ENCODE peak calls at places on chromosome 2, in seven cellular contexts. N is HepG2, P is SK-N-SH, O is K562, C is H1, U is HCT116, X is GM12878. S is an unnamed sample.

GRCh38 chr2:56130463-56131070 is 53.2 kb upstream of the CCDC85A start:
- DNase-seq in P (peak), X (no peak), O (peak), C (no peak), U (peak), N (no peak), S (peak)

GRCh38 chr2:166516712-166517303 is 22.8 kb upstream of the SCN7A start:
- DNase-seq in O (peak), C (peak), U (no peak), P (peak), X (no peak), N (peak), S (peak)

GRCh38 chr2:217393585-217394032 is 533.7 kb upstream of the TNP1 start:
- DNase-seq in P (no peak), N (no peak), O (no peak), X (no peak), U (no peak), C (no peak), S (no peak)

GRCh38 chr2:46335404-46335965 is 38.3 kb downstream of the EPAS1 start:
- DNase-seq in C (peak), P (no peak), O (no peak), U (no peak), X (no peak), N (no peak), S (no peak)

GRCh38 chr2:238255146-238255545 is 15.3 kb upstream of the HES6 start:
- DNase-seq in N (no peak), U (no peak), X (no peak), O (no peak), C (no peak), P (no peak), S (no peak)

GRCh38 chr2:18626958-18627650 is 37.7 kb upstream of the NT5C1B start:
- DNase-seq in N (no peak), P (no peak), U (no peak), O (no peak), X (no peak), C (no peak), S (no peak)

GRCh38 chr2:219698684-219699439 is 71.4 kb downstream of the SLC4A3 start:
- DNase-seq in C (no peak), O (no peak), U (peak), X (no peak), N (no peak), P (no peak), S (no peak)

GRCh38 chr2:17300141-17300540 is 218.1 kb downstream of the RAD51AP2 start:
- DNase-seq in U (no peak), O (no peak), N (no peak), P (no peak), C (no peak), X (no peak), S (no peak)

GRCh38 chr2:41933035-41933429 is 114.8 kb upstream of the PKDCC start:
- DNase-seq in O (no peak), X (no peak), P (no peak), C (no peak), N (no peak), U (no peak), S (no peak)
- TF ChIP-seq JUND in O (no peak), X (no peak), P (no peak), C (no peak), N (no peak), U (no peak), S (no peak)

GRCh38 chr2:134917958-134918517 is 584 bp upstream of the CCNT2 start:
- DNase-seq in X (peak), C (no peak), N (no peak), P (no peak), U (no peak), O (no peak), S (no peak)
- TF ChIP-seq JUND in X (no peak), C (no peak), N (no peak), P (no peak), U (no peak), O (peak), S (no peak)

GRCh38 chr2:162067596-162067995 is 6.4 kb downstream of the DPP4 start:
- DNase-seq in C (no peak), N (no peak), X (no peak), O (no peak), U (no peak), P (no peak), S (no peak)
- TF ChIP-seq JUND in C (no peak), N (no peak), X (no peak), O (no peak), U (no peak), P (no peak), S (no peak)

DNA sequence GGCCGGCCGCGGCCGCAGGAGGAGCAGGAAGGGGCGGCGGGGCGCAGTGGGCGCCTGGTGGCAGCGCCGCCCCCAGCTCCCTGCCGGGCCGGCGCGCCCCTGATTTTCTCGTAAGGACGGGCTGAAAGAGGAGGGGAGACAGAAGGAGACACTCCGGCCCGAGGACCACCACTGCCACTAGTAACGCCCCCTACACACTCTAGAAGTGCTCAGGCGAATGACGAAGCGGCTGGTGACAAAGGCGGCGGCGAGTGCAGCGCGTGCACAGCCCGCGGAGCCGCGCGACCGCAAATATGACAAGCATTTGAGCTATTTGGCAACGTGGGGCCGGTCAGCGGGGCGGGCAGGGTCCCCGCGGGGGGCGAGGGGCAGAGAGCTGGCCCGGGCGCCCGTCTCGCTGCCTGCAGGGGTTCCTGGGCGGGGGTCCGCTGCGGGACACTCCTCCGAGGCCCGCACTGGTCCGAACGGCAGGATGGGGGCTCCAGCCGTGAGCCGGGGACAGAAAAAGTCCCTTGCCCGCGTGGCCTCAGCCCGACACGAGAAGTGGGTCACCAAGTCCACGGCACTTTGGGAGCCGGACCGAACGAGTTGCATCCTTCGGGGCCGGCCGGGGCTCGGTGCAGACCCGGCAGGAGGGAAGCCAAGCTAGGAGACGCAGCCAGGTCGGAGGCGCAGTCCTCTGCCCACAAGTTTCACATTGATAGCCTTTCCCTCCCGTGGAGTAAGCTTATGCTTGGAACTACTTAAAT is 524 bp upstream of the SERTAD2 start:
- DNase-seq in C (peak), N (peak), U (peak), O (no peak), P (no peak), X (no peak), S (peak)
- TF ChIP-seq JUND in C (no peak), N (peak), U (no peak), O (no peak), P (no peak), X (no peak), S (no peak)

GRCh38 chr2:62404948-62405347 is 101.0 kb downstream of the TMEM17 start:
- DNase-seq in X (no peak), U (no peak), O (no peak), P (no peak), N (no peak), C (no peak), S (no peak)

GRCh38 chr2:62407401-62407800 is 98.6 kb downstream of the TMEM17 start:
- DNase-seq in O (no peak), N (no peak), U (no peak), P (no peak), C (no peak), X (no peak), S (no peak)

GRCh38 chr2:62407838-62408589 is 98.0 kb downstream of the TMEM17 start:
- DNase-seq in N (no peak), C (no peak), X (no peak), O (no peak), P (no peak), U (no peak), S (no peak)

GRCh38 chr2:62409442-62409841 is 96.6 kb downstream of the TMEM17 start:
- DNase-seq in X (no peak), U (no peak), P (no peak), N (no peak), C (no peak), O (no peak), S (no peak)

DNA sequence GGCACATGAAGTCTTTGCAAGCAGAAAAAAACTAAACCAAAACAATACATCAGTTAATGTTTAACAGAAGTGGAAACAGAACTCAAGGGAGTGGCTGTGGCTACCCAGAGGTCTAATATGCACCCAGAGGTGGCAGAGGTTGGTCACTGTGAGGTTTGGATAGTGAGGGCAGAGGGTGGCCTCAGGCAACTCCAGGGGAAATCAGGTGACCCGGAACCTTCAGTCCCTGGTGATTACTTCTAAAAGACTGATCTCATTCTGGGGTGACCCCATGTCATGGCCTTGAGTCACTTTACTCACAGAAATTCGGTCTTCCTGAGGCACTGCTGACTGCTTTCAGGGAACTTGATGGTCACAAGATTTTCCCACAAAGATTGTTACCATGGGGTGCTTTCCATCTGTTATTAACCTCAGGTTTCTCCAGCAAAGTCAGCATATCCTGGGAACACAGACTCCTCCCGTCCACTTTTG is 99.4 kb downstream of the TMEM17 start:
- DNase-seq in P (no peak), C (no peak), U (no peak), N (peak), X (peak), O (no peak), S (no peak)
- TF ChIP-seq JUND in P (no peak), C (no peak), U (no peak), N (no peak), X (no peak), O (no peak), S (no peak)

GRCh38 chr2:65664931-65665330 is 232.5 kb upstream of the SPRED2 start:
- DNase-seq in X (no peak), N (no peak), C (no peak), U (no peak), P (no peak), O (no peak), S (no peak)

GRCh38 chr2:65662654-65663432 is 230.4 kb upstream of the SPRED2 start:
- DNase-seq in O (no peak), C (no peak), U (no peak), N (no peak), P (no peak), X (no peak), S (no peak)

GRCh38 chr2:65663831-65664407 is 231.5 kb upstream of the SPRED2 start:
- DNase-seq in P (no peak), U (no peak), O (no peak), X (no peak), C (no peak), N (no peak), S (no peak)

GRCh38 chr2:65660340-65660739 is 227.9 kb upstream of the SPRED2 start:
- DNase-seq in O (no peak), U (no peak), C (no peak), P (no peak), X (no peak), N (peak), S (no peak)

DNA sequence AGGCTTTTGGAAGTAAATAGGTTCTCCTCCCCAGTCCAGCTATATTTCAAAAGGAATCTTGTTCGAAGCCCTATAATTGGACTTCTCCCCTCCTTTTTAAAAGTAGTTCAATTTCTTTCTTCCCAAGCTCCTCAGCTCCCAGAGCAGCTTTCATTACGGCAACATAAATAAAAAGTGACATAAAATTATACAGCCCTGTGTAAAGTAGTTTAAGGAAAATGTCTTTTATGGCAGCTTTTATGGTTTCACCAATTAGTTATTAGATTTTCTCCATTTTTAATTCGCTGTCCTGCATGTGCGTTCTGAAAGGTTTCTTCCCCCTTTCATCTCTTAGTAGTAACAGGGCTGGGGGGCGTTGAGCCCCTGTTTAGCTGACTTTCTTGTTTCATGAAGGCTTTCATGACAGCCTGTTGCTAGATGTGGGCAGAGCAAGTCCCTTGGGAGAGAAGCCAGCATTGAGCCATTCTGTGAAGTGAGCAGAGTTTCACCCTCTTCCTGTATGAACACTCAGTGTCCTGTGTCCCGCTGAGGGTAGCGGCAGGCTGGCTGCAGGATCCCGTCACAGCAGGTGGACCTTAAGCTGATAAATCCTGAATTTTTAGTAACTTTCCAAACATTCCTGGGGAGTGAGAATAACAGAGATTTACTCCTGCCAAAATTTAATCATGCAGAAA is 229.7 kb upstream of the SPRED2 start:
- DNase-seq in U (no peak), N (no peak), O (no peak), X (no peak), P (no peak), C (no peak), S (no peak)
- TF ChIP-seq JUND in U (no peak), N (no peak), O (no peak), X (no peak), P (no peak), C (no peak), S (no peak)

GRCh38 chr2:184556639-184557038 is 41.7 kb upstream of the ZNF804A start:
- DNase-seq in C (no peak), X (no peak), P (no peak), N (no peak), O (no peak), U (no peak), S (no peak)

GRCh38 chr2:184558713-184559464 is 39.4 kb upstream of the ZNF804A start:
- DNase-seq in C (no peak), X (no peak), U (no peak), N (no peak), P (no peak), O (no peak), S (no peak)

GRCh38 chr2:184551631-184552030 is 46.7 kb upstream of the ZNF804A start:
- DNase-seq in O (no peak), N (no peak), P (no peak), U (no peak), X (no peak), C (no peak), S (no peak)

GRCh38 chr2:184555352-184555751 is 43.0 kb upstream of the ZNF804A start:
- DNase-seq in P (no peak), U (no peak), N (no peak), C (no peak), X (no peak), O (no peak), S (no peak)

DNA sequence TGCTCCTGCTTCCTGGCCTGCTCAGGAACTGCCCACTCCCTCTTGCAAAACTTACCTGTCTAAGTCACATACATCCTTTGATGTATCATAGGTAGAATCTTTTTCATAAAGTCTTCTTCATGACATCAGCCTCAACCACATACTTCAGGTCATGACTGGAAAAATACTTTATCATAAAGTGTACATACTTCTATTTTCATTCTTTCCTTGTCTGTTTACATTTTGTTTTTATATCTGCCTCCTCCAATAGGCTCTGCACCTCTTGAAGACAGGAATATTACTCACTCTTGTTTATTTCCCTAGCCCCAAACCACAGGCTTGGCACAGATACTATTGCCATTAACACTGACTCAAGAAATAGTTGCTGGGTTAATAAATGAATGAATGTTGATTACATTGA is 43.6 kb upstream of the ZNF804A start:
- DNase-seq in O (no peak), C (no peak), P (no peak), U (no peak), X (no peak), N (no peak), S (no peak)
- TF ChIP-seq JUND in O (no peak), C (no peak), P (no peak), U (no peak), X (no peak), N (no peak), S (no peak)